ENCODE peak calls at places on chromosomes 7 and 10, in nine cellular contexts. K is GM06990; N is NCI-H2081; G is NCI-H1092 treated with DMSO at 0.1 percent for 48 hours; U is activated CD4-positive, alpha-beta T cell treated with anti-CD3 and anti-CD28 coated beads for 4 hours; V is epithelial cell of proximal tubule; X is memory B cell; M is skeletal muscle cell; R is ureter. O is an unnamed sample.

GRCh38 chr10:120685136-120685535 is 166.0 kb upstream of the WDR11 start:
- DNase-seq in K (no peak), N (no peak), G (no peak), U (no peak), V (no peak), X (no peak), M (no peak), R (no peak), O (no peak)

GRCh38 chr7:117502338-117502737 is 22.5 kb downstream of the CFTR start:
- DNase-seq in K (no peak), N (no peak), G (no peak), U (no peak), V (no peak), X (no peak), M (no peak), R (no peak), O (no peak)

GRCh38 chr10:98461500-98461842 is 14.7 kb upstream of the HPS1 start:
- DNase-seq in K (no peak), N (no peak), G (no peak), U (no peak), V (no peak), X (no peak), M (no peak), R (no peak), O (no peak)

GRCh38 chr10:92846819-92847184 is 1.5 kb upstream of the EXOC6 start:
- DNase-seq in K (no peak), N (no peak), G (no peak), U (no peak), V (no peak), X (no peak), M (no peak), R (no peak), O (no peak)

GRCh38 chr7:98203964-98204605 is 7.2 kb upstream of the BHLHA15 start:
- DNase-seq in K (no peak), N (no peak), G (no peak), U (no peak), V (no peak), X (no peak), M (no peak), R (no peak), O (no peak)

GRCh38 chr7:111756687-111757178 is 194.4 kb upstream of the IMMP2L start:
- DNase-seq in K (no peak), N (no peak), G (no peak), U (no peak), V (no peak), X (no peak), M (peak; percentile 79), R (peak; percentile 74), O (peak; percentile 60)

GRCh38 chr10:49160814-49161213 is 27.0 kb upstream of the FAM170B start:
- DNase-seq in K (no peak), N (no peak), G (no peak), U (no peak), V (no peak), X (no peak), M (no peak), R (peak; percentile 29), O (no peak)

GRCh38 chr7:154676422-154677073 is 326.4 kb downstream of the PAXIP1 start:
- DNase-seq in K (no peak), N (no peak), G (no peak), U (no peak), V (no peak), X (no peak), M (no peak), R (peak; percentile 80), O (peak; percentile 63)

GRCh38 chr7:40437936-40438634 is 303.3 kb downstream of the SUGCT start:
- DNase-seq in K (no peak), N (no peak), G (no peak), U (no peak), V (no peak), X (no peak), M (no peak), R (no peak), O (no peak)